ENCODE peak calls at places on chromosomes 16 and 17, in eight cellular contexts. One of them, this sample, is unnamed.

GRCh38 chr16:27928542-27928941 is 135.0 kb downstream of the GSG1L start:
- DNase-seq in occipital lobe: no peak
- DNase-seq in anterior cingulate cortex: no peak
- DNase-seq in ELF-1: peak
- DNase-seq in cortex of kidney: no peak
- DNase-seq in activated naive CD4-positive, alpha-beta T cell treated with anti-CD3 and anti-CD28 coated beads for 36 hours: no peak
- DNase-seq in EL: no peak
- DNase-seq in mesendoderm: no peak
- DNase-seq in this sample: no peak

GRCh38 chr16:4407543-4408322 is 8.7 kb downstream of the CORO7 start:
- DNase-seq in occipital lobe: no peak
- DNase-seq in activated naive CD4-positive, alpha-beta T cell treated with anti-CD3 and anti-CD28 coated beads for 36 hours: no peak
- DNase-seq in cortex of kidney: no peak
- DNase-seq in anterior cingulate cortex: no peak
- DNase-seq in mesendoderm: no peak
- DNase-seq in EL: peak
- DNase-seq in ELF-1: no peak
- DNase-seq in this sample: no peak

GRCh38 chr17:5418858-5419355 is 555 bp downstream of the NUP88 start:
- DNase-seq in activated naive CD4-positive, alpha-beta T cell treated with anti-CD3 and anti-CD28 coated beads for 36 hours: peak
- DNase-seq in EL: peak
- DNase-seq in occipital lobe: no peak
- DNase-seq in ELF-1: no peak
- DNase-seq in cortex of kidney: no peak
- DNase-seq in anterior cingulate cortex: no peak
- DNase-seq in mesendoderm: peak
- DNase-seq in this sample: peak

GRCh38 chr17:16997514-16998429 is 25.9 kb upstream of the TNFRSF13B start:
- DNase-seq in occipital lobe: no peak
- DNase-seq in ELF-1: peak
- DNase-seq in anterior cingulate cortex: no peak
- DNase-seq in cortex of kidney: no peak
- DNase-seq in EL: no peak
- DNase-seq in activated naive CD4-positive, alpha-beta T cell treated with anti-CD3 and anti-CD28 coated beads for 36 hours: peak
- DNase-seq in mesendoderm: no peak
- DNase-seq in this sample: no peak

GRCh38 chr17:7217113-7217987 is 2.3 kb downstream of the DLG4 start:
- DNase-seq in ELF-1: no peak
- DNase-seq in cortex of kidney: no peak
- DNase-seq in anterior cingulate cortex: peak
- DNase-seq in mesendoderm: peak
- DNase-seq in occipital lobe: peak
- DNase-seq in activated naive CD4-positive, alpha-beta T cell treated with anti-CD3 and anti-CD28 coated beads for 36 hours: peak
- DNase-seq in EL: peak
- DNase-seq in this sample: no peak

GRCh38 chr16:20300312-20301097 is 26.8 kb downstream of the GP2 start:
- DNase-seq in occipital lobe: no peak
- DNase-seq in anterior cingulate cortex: peak
- DNase-seq in cortex of kidney: no peak
- DNase-seq in mesendoderm: peak
- DNase-seq in ELF-1: peak
- DNase-seq in EL: peak
- DNase-seq in activated naive CD4-positive, alpha-beta T cell treated with anti-CD3 and anti-CD28 coated beads for 36 hours: peak
- DNase-seq in this sample: no peak

GRCh38 chr16:89266521-89267134 is 49.1 kb downstream of the ZNF778 start:
- DNase-seq in cortex of kidney: no peak
- DNase-seq in occipital lobe: no peak
- DNase-seq in anterior cingulate cortex: no peak
- DNase-seq in mesendoderm: no peak
- DNase-seq in ELF-1: no peak
- DNase-seq in activated naive CD4-positive, alpha-beta T cell treated with anti-CD3 and anti-CD28 coated beads for 36 hours: no peak
- DNase-seq in EL: no peak
- DNase-seq in this sample: no peak

GRCh38 chr16:86044241-86044671 is 145.3 kb downstream of the IRF8 start:
- DNase-seq in occipital lobe: no peak
- DNase-seq in activated naive CD4-positive, alpha-beta T cell treated with anti-CD3 and anti-CD28 coated beads for 36 hours: peak
- DNase-seq in anterior cingulate cortex: no peak
- DNase-seq in cortex of kidney: no peak
- DNase-seq in EL: peak
- DNase-seq in mesendoderm: peak
- DNase-seq in ELF-1: peak
- DNase-seq in this sample: peak

GRCh38 chr17:14069251-14069981 is at the start of gene COX10:
- DNase-seq in cortex of kidney: peak
- DNase-seq in anterior cingulate cortex: peak
- DNase-seq in EL: peak
- DNase-seq in ELF-1: peak
- DNase-seq in mesendoderm: peak
- DNase-seq in activated naive CD4-positive, alpha-beta T cell treated with anti-CD3 and anti-CD28 coated beads for 36 hours: peak
- DNase-seq in occipital lobe: peak
- DNase-seq in this sample: peak

GRCh38 chr16:79334127-79334526 is 266.4 kb downstream of the MAF start:
- DNase-seq in activated naive CD4-positive, alpha-beta T cell treated with anti-CD3 and anti-CD28 coated beads for 36 hours: peak
- DNase-seq in anterior cingulate cortex: no peak
- DNase-seq in mesendoderm: peak
- DNase-seq in occipital lobe: no peak
- DNase-seq in ELF-1: peak
- DNase-seq in EL: no peak
- DNase-seq in cortex of kidney: no peak
- DNase-seq in this sample: no peak

GRCh38 chr17:50660042-50660886 is 25.6 kb downstream of the ABCC3 start:
- DNase-seq in cortex of kidney: no peak
- DNase-seq in ELF-1: no peak
- DNase-seq in anterior cingulate cortex: no peak
- DNase-seq in mesendoderm: no peak
- DNase-seq in activated naive CD4-positive, alpha-beta T cell treated with anti-CD3 and anti-CD28 coated beads for 36 hours: no peak
- DNase-seq in EL: peak
- DNase-seq in occipital lobe: no peak
- DNase-seq in this sample: no peak

GRCh38 chr16:28991687-28992086 is 6.8 kb downstream of the LAT start:
- DNase-seq in occipital lobe: no peak
- DNase-seq in cortex of kidney: no peak
- DNase-seq in anterior cingulate cortex: no peak
- DNase-seq in activated naive CD4-positive, alpha-beta T cell treated with anti-CD3 and anti-CD28 coated beads for 36 hours: no peak
- DNase-seq in EL: no peak
- DNase-seq in ELF-1: no peak
- DNase-seq in mesendoderm: no peak
- DNase-seq in this sample: no peak

GRCh38 chr17:1898872-1899271 is 69.1 kb downstream of the RPA1 start:
- DNase-seq in mesendoderm: no peak
- DNase-seq in EL: no peak
- DNase-seq in anterior cingulate cortex: no peak
- DNase-seq in activated naive CD4-positive, alpha-beta T cell treated with anti-CD3 and anti-CD28 coated beads for 36 hours: no peak
- DNase-seq in ELF-1: no peak
- DNase-seq in cortex of kidney: no peak
- DNase-seq in occipital lobe: no peak
- DNase-seq in this sample: no peak

GRCh38 chr16:67164599-67165061 is at the start of gene HSF4:
- DNase-seq in mesendoderm: no peak
- DNase-seq in anterior cingulate cortex: no peak
- DNase-seq in ELF-1: no peak
- DNase-seq in activated naive CD4-positive, alpha-beta T cell treated with anti-CD3 and anti-CD28 coated beads for 36 hours: no peak
- DNase-seq in occipital lobe: peak
- DNase-seq in cortex of kidney: no peak
- DNase-seq in EL: peak
- DNase-seq in this sample: no peak

GRCh38 chr17:63929860-63930766 is 2.0 kb downstream of the CD79B start:
- DNase-seq in anterior cingulate cortex: no peak
- DNase-seq in mesendoderm: no peak
- DNase-seq in cortex of kidney: no peak
- DNase-seq in activated naive CD4-positive, alpha-beta T cell treated with anti-CD3 and anti-CD28 coated beads for 36 hours: no peak
- DNase-seq in EL: no peak
- DNase-seq in ELF-1: no peak
- DNase-seq in occipital lobe: no peak
- DNase-seq in this sample: no peak

GRCh38 chr17:80264048-80264792 is 3.6 kb downstream of the RNF213 start:
- DNase-seq in anterior cingulate cortex: no peak
- DNase-seq in cortex of kidney: no peak
- DNase-seq in activated naive CD4-positive, alpha-beta T cell treated with anti-CD3 and anti-CD28 coated beads for 36 hours: peak
- DNase-seq in mesendoderm: no peak
- DNase-seq in occipital lobe: no peak
- DNase-seq in ELF-1: no peak
- DNase-seq in EL: no peak
- DNase-seq in this sample: no peak

GRCh38 chr16:88821168-88821850 is 9.6 kb upstream of the APRT start:
- DNase-seq in cortex of kidney: no peak
- DNase-seq in EL: no peak
- DNase-seq in ELF-1: no peak
- DNase-seq in activated naive CD4-positive, alpha-beta T cell treated with anti-CD3 and anti-CD28 coated beads for 36 hours: no peak
- DNase-seq in mesendoderm: no peak
- DNase-seq in occipital lobe: no peak
- DNase-seq in anterior cingulate cortex: no peak
- DNase-seq in this sample: no peak